ENCODE peak calls at places on chromosomes 7 and 10, in five cellular contexts. V, S, Q, L and A are unnamed samples. For H3K9me3, the result is how much of the 10 kb centered on the place peaks cover.

GRCh38 chr10:88620441-88620840 is 33.9 kb downstream of the LIPJ start:
- DNase-seq in V (no peak), S (no peak), Q (no peak), L (peak), A (no peak)

GRCh38 chr7:129786825-129787563 is 165.8 kb downstream of the UBE2H start:
- DNase-seq in V (no peak), S (no peak), Q (no peak), L (no peak), A (peak)

GRCh38 chr7:98116656-98117461 is 10.2 kb downstream of the LMTK2 start:
- DNase-seq in V (peak), S (no peak), Q (no peak), L (no peak), A (no peak)

GRCh38 chr10:61757001-61757400 is 94.3 kb downstream of the CABCOCO1 start:
- DNase-seq in V (no peak), S (no peak), Q (no peak), L (no peak), A (no peak)

GRCh38 chr10:16792675-16793074 is 24.5 kb downstream of the RSU1 start:
- DNase-seq in V (peak), S (no peak), Q (no peak), L (peak), A (no peak)

GRCh38 chr10:112955736-112956421 is 5.8 kb downstream of the TCF7L2 start:
- DNase-seq in V (peak), S (no peak), Q (no peak), L (peak), A (no peak)

GRCh38 chr10:97778452-97779302 is 6.9 kb upstream of the SFRP5 start:
- DNase-seq in V (no peak), S (no peak), Q (peak), L (no peak), A (no peak)

GRCh38 chr7:107044347-107045194 is at the start of gene PRKAR2B:
- DNase-seq in V (peak), S (peak), Q (peak), L (peak), A (peak)

GRCh38 chr7:33726582-33726981 is 178.8 kb upstream of the BMPER start:
- DNase-seq in V (no peak), S (peak), Q (no peak), L (peak), A (no peak)

GRCh38 chr7:125495997-125496396 is 566.4 kb upstream of the POT1 start:
- DNase-seq in V (no peak), S (no peak), Q (no peak), L (no peak), A (no peak)

GRCh38 chr10:1451362-1451888 is 285.9 kb downstream of the ADARB2 start:
- DNase-seq in V (no peak), S (no peak), Q (no peak), L (no peak), A (no peak)

GRCh38 chr7:140533394-140533872 is 54.1 kb upstream of the MKRN1 start:
- DNase-seq in V (peak), S (no peak), Q (no peak), L (no peak), A (no peak)

GRCh38 chr7:94368371-94368791 is 26.3 kb upstream of the COL1A2 start:
- DNase-seq in V (peak), S (no peak), Q (no peak), L (no peak), A (no peak)

GRCh38 chr10:113897693-113898618 is 43.5 kb downstream of the NHLRC2 start:
- DNase-seq in V (no peak), S (no peak), Q (no peak), L (peak), A (no peak)

GRCh38 chr7:156993021-156993924 is 17.2 kb downstream of the MNX1 start:
- DNase-seq in V (no peak), S (no peak), Q (peak), L (no peak), A (no peak)

GRCh38 chr7:156988605-156989185 is 21.8 kb downstream of the MNX1 start:
- DNase-seq in V (no peak), S (no peak), Q (peak), L (no peak), A (no peak)

GRCh38 chr7:156994417-156994816 is 16.0 kb downstream of the MNX1 start:
- DNase-seq in V (no peak), S (no peak), Q (peak), L (no peak), A (no peak)

GRCh38 chr7:156989766-156990535 is 20.5 kb downstream of the MNX1 start:
- DNase-seq in V (no peak), S (no peak), Q (peak), L (no peak), A (no peak)

DNA sequence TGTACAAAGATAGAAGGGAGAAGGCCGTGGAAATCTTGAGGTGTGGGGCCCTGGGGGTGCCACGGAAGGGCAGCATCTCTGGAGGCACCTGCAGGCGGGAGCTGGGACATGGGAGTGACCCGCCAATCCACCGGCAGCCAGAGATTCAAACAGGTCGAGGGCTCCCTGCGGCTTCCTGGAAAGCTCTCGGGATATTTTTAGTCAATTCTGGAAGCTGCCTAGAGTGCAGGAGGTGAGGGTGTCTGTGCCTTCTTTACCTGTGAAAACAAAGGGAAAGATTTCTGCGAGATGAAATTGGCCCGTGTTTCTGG is 16.6 kb downstream of the MNX1 start:
- DNase-seq in V (no peak), S (no peak), Q (peak), L (no peak), A (no peak)
- H2BK12ac ChIP-seq in V (no peak), S (no peak), Q (no peak), L (no peak), A (no peak)

DNA sequence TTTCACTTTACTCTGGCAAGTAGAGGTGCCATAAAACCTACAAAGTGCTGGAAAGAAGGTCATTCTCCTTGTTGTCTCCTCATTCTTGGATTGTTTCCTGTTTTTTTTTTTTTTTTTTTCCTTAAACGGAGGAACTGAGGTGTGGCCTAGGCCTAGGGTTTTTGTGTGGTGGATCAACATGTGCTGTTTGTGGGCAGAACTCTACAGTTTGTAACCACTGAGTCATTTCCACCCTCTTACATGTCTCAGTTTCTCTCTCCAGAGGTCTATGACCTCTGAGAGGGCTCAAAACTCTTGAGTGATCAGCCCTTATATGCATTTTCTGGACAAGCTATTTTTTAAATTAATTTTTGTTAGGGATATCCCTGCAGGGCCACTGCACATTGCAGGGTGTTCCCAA is 296.0 kb downstream of the PPP1R3A start:
- DNase-seq in V (no peak), S (no peak), Q (no peak), L (no peak), A (no peak)
- H3K9me3 ChIP-seq in V (under half), S (under half), Q (under half), L (under half), A (under half)

DNA sequence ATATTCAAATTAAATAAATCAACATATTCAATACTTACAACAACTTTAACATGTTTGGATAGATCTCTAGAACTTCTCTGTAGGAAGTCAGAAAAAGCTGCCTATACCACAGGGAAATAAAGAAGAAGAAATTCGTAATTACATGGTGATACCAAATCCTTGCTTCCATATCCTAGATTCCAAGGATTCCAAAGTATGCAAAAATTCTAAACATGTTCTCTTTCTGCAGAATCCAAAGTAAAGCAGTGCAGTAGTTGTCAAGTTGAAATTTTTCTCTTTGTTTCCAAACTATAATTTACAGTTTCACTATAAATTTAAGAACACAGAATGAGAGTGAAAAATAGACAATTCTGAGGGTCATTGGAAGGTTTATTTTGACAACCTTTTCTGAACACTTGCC is 233.7 kb upstream of the PTN start:
- DNase-seq in V (no peak), S (no peak), Q (no peak), L (no peak), A (no peak)
- H3K23ac ChIP-seq in V (no peak), S (no peak), Q (no peak), L (no peak), A (no peak)

GRCh38 chr7:16889851-16890443 is 8.2 kb upstream of the AGR3 start:
- DNase-seq in V (no peak), S (no peak), Q (no peak), L (no peak), A (no peak)

GRCh38 chr7:16891338-16891737 is 9.6 kb upstream of the AGR3 start:
- DNase-seq in V (peak), S (no peak), Q (no peak), L (peak), A (peak)

GRCh38 chr7:16891874-16892620 is 10.3 kb upstream of the AGR3 start:
- DNase-seq in V (no peak), S (no peak), Q (no peak), L (no peak), A (no peak)

GRCh38 chr7:16883918-16884317 is 2.1 kb upstream of the AGR3 start:
- DNase-seq in V (no peak), S (no peak), Q (no peak), L (no peak), A (no peak)

GRCh38 chr7:16889305-16889704 is 7.5 kb upstream of the AGR3 start:
- DNase-seq in V (no peak), S (no peak), Q (no peak), L (no peak), A (no peak)
- H2BK12ac ChIP-seq in V (no peak), S (no peak), Q (no peak), L (no peak), A (no peak)

DNA sequence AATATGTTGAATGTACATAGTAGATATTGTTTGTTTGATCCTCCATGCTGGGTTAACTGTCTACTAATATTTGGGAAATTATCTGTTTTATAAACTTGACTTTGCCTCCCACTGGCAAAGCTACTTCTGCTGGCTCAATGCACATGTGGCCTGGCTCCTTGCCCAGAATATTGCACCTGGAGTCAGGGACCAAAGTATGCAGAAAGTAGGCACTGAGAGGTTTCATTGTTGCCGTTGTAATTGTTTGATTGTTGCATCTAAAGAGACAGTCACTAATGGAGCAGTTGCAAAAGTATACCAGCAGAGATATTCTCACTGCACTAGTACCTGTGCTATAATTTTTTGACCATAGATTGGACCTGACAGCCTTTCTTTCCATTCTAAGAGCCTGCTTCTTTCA is 137.8 kb upstream of the CNTNAP2 start:
- DNase-seq in V (no peak), S (no peak), Q (no peak), L (no peak), A (no peak)
- H3K9me3 ChIP-seq in V (under half), S (under half), Q (under half), L (under half), A (under half)

GRCh38 chr10:49333192-49333591 is 34.2 kb downstream of the C10orf71 start:
- DNase-seq in V (no peak), S (no peak), Q (no peak), L (no peak), A (no peak)
- H3K23ac ChIP-seq in V (no peak), S (no peak), Q (no peak), L (no peak), A (no peak)